ENCODE peak calls at places on chromosomes 3 and 15, in eight cellular contexts. M, W, X, Q, O, A, N and J are unnamed samples.

GRCh38 chr3:45785626-45786150 is 10.6 kb downstream of the SLC6A20 start:
- DNase-seq in A (no peak), W (no peak), X (no peak), N (no peak), O (no peak), M (no peak), Q (no peak), J (no peak)

GRCh38 chr15:38455096-38455495 is 1.2 kb downstream of the FAM98B start:
- DNase-seq in N (no peak), O (no peak), W (no peak), M (no peak), Q (no peak), A (no peak), X (no peak), J (peak; percentile 20)

GRCh38 chr3:10351013-10351735 is 30.3 kb upstream of the SEC13 start:
- DNase-seq in M (no peak), X (no peak), N (no peak), A (no peak), W (no peak), O (no peak), Q (no peak), J (peak; percentile 41)

GRCh38 chr3:100880845-100881244 is 112.4 kb downstream of the ABI3BP start:
- DNase-seq in X (peak; percentile 56), A (no peak), N (no peak), O (no peak), Q (peak; percentile 32), W (no peak), M (no peak), J (no peak)

GRCh38 chr15:63506537-63507035 is 2.2 kb downstream of the USP3 start:
- DNase-seq in W (no peak), X (peak; percentile 63), N (no peak), Q (no peak), M (no peak), A (no peak), O (no peak), J (no peak)

GRCh38 chr3:29705906-29706507 is 425.1 kb downstream of the RBMS3 start:
- DNase-seq in W (no peak), O (no peak), N (no peak), A (no peak), M (no peak), X (no peak), Q (no peak), J (no peak)

GRCh38 chr15:71443538-71443937 is 328.3 kb downstream of the THSD4 start:
- DNase-seq in A (peak; percentile 61), W (no peak), X (peak; percentile 60), Q (peak; percentile 63), O (peak; percentile 32), N (no peak), M (peak; percentile 49), J (peak; percentile 25)

GRCh38 chr15:40313531-40314398 is 6.0 kb upstream of the PLCB2 start:
- DNase-seq in Q (no peak), A (no peak), N (peak; percentile 52), W (no peak), X (no peak), M (peak; percentile 90), O (no peak), J (peak; percentile 78)

GRCh38 chr3:12964713-12965612 is 108.3 kb downstream of the IQSEC1 start:
- DNase-seq in X (no peak), W (no peak), A (no peak), Q (no peak), N (no peak), O (no peak), M (peak; percentile 42), J (no peak)

GRCh38 chr3:143207338-143207961 is 87.9 kb downstream of the CHST2 start:
- DNase-seq in X (peak; percentile 58), N (no peak), M (no peak), A (no peak), O (no peak), W (no peak), Q (peak; percentile 51), J (no peak)

GRCh38 chr3:480070-480469 is 283.5 kb downstream of the CHL1 start:
- DNase-seq in O (no peak), Q (no peak), A (no peak), X (no peak), W (no peak), M (no peak), N (no peak), J (no peak)

GRCh38 chr3:9409981-9410849 is 12.8 kb downstream of the SETD5 start:
- DNase-seq in W (no peak), Q (no peak), N (no peak), A (no peak), M (no peak), O (no peak), X (no peak), J (no peak)

GRCh38 chr3:86785381-86785780 is 205.6 kb downstream of the VGLL3 start:
- DNase-seq in N (no peak), W (no peak), M (no peak), A (no peak), O (no peak), X (peak; percentile 81), Q (peak; percentile 65), J (peak; percentile 6)

GRCh38 chr3:908839-909238 is 184.0 kb upstream of the CNTN6 start:
- DNase-seq in O (no peak), A (no peak), Q (no peak), M (no peak), X (no peak), W (no peak), N (no peak), J (no peak)

GRCh38 chr3:7188551-7188950 is 327.6 kb downstream of the GRM7 start:
- DNase-seq in M (no peak), W (no peak), X (no peak), N (no peak), O (no peak), Q (no peak), A (no peak), J (no peak)

GRCh38 chr15:36579792-36580431 is 486 bp downstream of the CDIN1 start:
- DNase-seq in W (no peak), X (no peak), M (peak; percentile 6), A (no peak), N (no peak), O (peak; percentile 33), Q (no peak), J (peak; percentile 27)

GRCh38 chr3:150385296-150386242 is 22.5 kb upstream of the TSC22D2 start:
- DNase-seq in X (no peak), Q (no peak), W (no peak), A (no peak), N (no peak), O (no peak), M (no peak), J (no peak)
- TF ChIP-seq CTCF in X (no peak), Q (no peak), W (no peak), A (no peak), N (no peak), O (no peak), M (no peak), J (no peak)

GRCh38 chr3:172370434-172370833 is 77.8 kb downstream of the GHSR start:
- DNase-seq in O (no peak), M (no peak), W (no peak), N (no peak), Q (no peak), A (no peak), X (no peak), J (no peak)

GRCh38 chr3:172364374-172365027 is 83.8 kb downstream of the GHSR start:
- DNase-seq in X (no peak), A (no peak), W (no peak), N (no peak), Q (no peak), O (no peak), M (no peak), J (no peak)

GRCh38 chr3:172365028-172365567 is 83.2 kb downstream of the GHSR start:
- DNase-seq in N (no peak), X (no peak), O (no peak), Q (no peak), M (no peak), A (no peak), W (no peak), J (no peak)

GRCh38 chr3:172369590-172370259 is 78.5 kb downstream of the GHSR start:
- DNase-seq in M (peak; percentile 41), A (no peak), Q (no peak), W (no peak), O (no peak), N (no peak), X (no peak), J (no peak)

GRCh38 chr3:172367205-172368105 is 80.8 kb downstream of the GHSR start:
- DNase-seq in W (no peak), O (no peak), X (peak; percentile 54), M (no peak), N (no peak), A (no peak), Q (peak; percentile 90), J (no peak)
- H3K27ac ChIP-seq in W (no peak overlapping the region), O (no peak overlapping the region), X (peak overlapping the region; percentile 12), M (no peak overlapping the region), N (no peak overlapping the region), A (no peak overlapping the region), Q (no peak overlapping the region), J (no peak overlapping the region)

DNA sequence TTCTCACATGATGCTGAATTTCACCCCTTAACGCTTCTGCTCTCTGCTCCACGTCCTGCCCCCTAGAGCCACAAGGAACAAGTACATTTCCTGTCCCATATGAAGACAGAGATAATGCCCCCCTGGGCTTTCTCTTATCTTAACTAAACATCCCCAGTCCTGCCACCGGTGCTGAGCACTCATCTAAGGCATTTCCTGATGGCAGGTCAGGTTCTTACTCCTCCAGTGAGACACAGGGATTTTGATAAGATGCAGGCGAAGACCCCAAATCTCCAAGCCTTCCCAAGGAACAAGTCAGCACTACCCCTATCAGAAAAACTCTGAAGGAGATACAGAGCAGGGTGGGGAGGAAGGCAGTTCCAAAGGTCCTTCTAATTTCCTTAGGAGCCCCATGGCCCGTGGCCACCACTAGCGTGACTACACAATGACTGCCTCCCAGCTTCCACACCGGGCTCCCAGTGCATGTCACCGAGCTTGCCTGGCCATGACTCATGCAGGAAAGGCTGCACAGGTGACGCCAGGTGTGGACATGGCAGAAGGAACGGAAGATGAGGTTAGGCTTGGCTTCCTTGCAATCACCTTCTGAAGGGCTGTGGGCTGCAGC is 152.9 kb downstream of the XXYLT1 start:
- DNase-seq in W (no peak), O (no peak), M (no peak), Q (peak; percentile 54), N (no peak), X (no peak), A (no peak), J (peak; percentile 26)
- TF ChIP-seq CTCF in W (peak; percentile 20), O (no peak), M (no peak), Q (peak; percentile 46), N (no peak), X (no peak), A (peak; percentile 61), J (no peak)

DNA sequence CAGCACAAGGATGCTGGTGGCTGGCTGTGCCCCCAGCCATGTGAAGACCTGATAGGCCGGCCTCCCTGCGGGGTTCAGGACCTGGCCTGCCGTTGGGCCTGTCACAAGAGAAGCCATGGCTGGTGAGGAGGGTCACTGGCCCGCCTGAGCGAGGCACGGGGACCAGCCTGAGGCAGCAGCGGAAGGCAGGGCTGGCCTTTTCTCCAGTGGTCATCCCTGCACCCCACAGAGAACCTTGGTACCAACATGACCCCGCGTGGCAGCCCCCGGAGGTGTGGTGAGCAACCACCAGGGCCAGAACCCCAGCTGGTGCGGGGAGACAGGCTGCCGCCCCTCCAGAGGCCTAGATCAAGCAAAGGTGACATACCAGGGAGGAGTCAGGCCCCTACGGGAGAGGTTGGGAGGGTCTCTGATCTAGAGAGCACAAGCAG is 134.1 kb upstream of the MEF2A start:
- DNase-seq in X (no peak), O (peak; percentile 8), Q (no peak), W (no peak), M (no peak), A (no peak), N (peak; percentile 6), J (no peak)
- H3K27ac ChIP-seq in X (no peak overlapping the region), O (no peak overlapping the region), Q (no peak overlapping the region), W (no peak overlapping the region), M (no peak overlapping the region), A (no peak overlapping the region), N (no peak overlapping the region), J (peak overlapping the region; percentile 97)